ENCODE peak calls at places on chromosomes 11 and 22, in eight cellular contexts. T is LoVo; B is iris pigment epithelial cell; W is HEK293T; R is globus pallidus; N is cortex of kidney; Z is NCI-H345; H is activated CD4-positive, alpha-beta memory T cell treated with anti-CD3 and anti-CD28 coated beads for 36 hours. L is an unnamed sample.

GRCh38 chr11:2517016-2517385 is 72.2 kb downstream of the KCNQ1 start:
- DNase-seq in T (no peak), B (no peak), W (no peak), R (no peak), N (no peak), Z (no peak), H (peak; percentile 4), L (no peak)

GRCh38 chr22:45887202-45888131 is 89.5 kb downstream of the WNT7B start:
- DNase-seq in T (no peak), B (no peak), W (no peak), R (no peak), N (no peak), Z (no peak), H (no peak), L (no peak)

GRCh38 chr22:46007848-46008261 is 30.9 kb upstream of the WNT7B start:
- DNase-seq in T (no peak), B (peak; percentile 62), W (no peak), R (no peak), N (no peak), Z (peak; percentile 82), H (no peak), L (no peak)

GRCh38 chr11:106950067-106950491 is 68.2 kb downstream of the GUCY1A2 start:
- DNase-seq in T (no peak), B (no peak), W (no peak), R (no peak), N (no peak), Z (peak; percentile 48), H (no peak), L (peak; percentile 15)

GRCh38 chr11:111422494-111423249 is 43.6 kb upstream of the POU2AF1 start:
- DNase-seq in T (peak; percentile 30), B (peak; percentile 46), W (peak; percentile 71), R (no peak), N (no peak), Z (peak; percentile 66), H (peak; percentile 73), L (peak; percentile 92)

GRCh38 chr11:112281776-112282175 is 21.1 kb upstream of the PLET1 start:
- DNase-seq in T (no peak), B (no peak), W (no peak), R (no peak), N (no peak), Z (no peak), H (no peak), L (peak; percentile 35)

GRCh38 chr11:77047007-77047927 is 13.1 kb downstream of the B3GNT6 start:
- DNase-seq in T (peak; percentile 86), B (peak; percentile 87), W (peak; percentile 53), R (peak; percentile 93), N (no peak), Z (peak; percentile 94), H (peak; percentile 81), L (peak; percentile 96)

GRCh38 chr22:39090426-39091064 is 6.5 kb upstream of the APOBEC3H start:
- DNase-seq in T (peak; percentile 13), B (no peak), W (no peak), R (no peak), N (no peak), Z (no peak), H (peak; percentile 95), L (no peak)

GRCh38 chr11:117620131-117620530 is 176.9 kb downstream of the DSCAML1 start:
- DNase-seq in T (no peak), B (no peak), W (no peak), R (no peak), N (no peak), Z (no peak), H (no peak), L (no peak)

GRCh38 chr11:19071255-19071654 is 10.7 kb upstream of the MRGPRX2 start:
- DNase-seq in T (peak; percentile 86), B (peak; percentile 76), W (peak; percentile 75), R (peak; percentile 60), N (no peak), Z (peak; percentile 80), H (peak; percentile 69), L (peak; percentile 96)

GRCh38 chr11:119702261-119702591 is 26.8 kb downstream of the NECTIN1 start:
- DNase-seq in T (no peak), B (peak; percentile 45), W (no peak), R (no peak), N (no peak), Z (no peak), H (no peak), L (no peak)

GRCh38 chr22:41664490-41664889 is 24.2 kb downstream of the SNU13 start:
- DNase-seq in T (no peak), B (no peak), W (no peak), R (no peak), N (no peak), Z (no peak), H (no peak), L (no peak)

GRCh38 chr22:47125603-47126002 is 363.2 kb downstream of the TBC1D22A start:
- DNase-seq in T (no peak), B (no peak), W (peak; percentile 33), R (no peak), N (no peak), Z (no peak), H (no peak), L (no peak)

GRCh38 chr11:96152623-96153022 is 190.4 kb downstream of the MAML2 start:
- DNase-seq in T (no peak), B (no peak), W (no peak), R (peak; percentile 47), N (no peak), Z (no peak), H (no peak), L (no peak)

GRCh38 chr11:64219354-64219684 is 6.7 kb downstream of the TRPT1 start:
- DNase-seq in T (no peak), B (no peak), W (no peak), R (no peak), N (no peak), Z (no peak), H (no peak), L (no peak)

GRCh38 chr22:45151503-45151902 is 12.2 kb upstream of the NUP50 start:
- DNase-seq in T (no peak), B (no peak), W (no peak), R (no peak), N (no peak), Z (no peak), H (no peak), L (no peak)

GRCh38 chr11:59182457-59183151 is 10.7 kb downstream of the DTX4 start:
- DNase-seq in T (peak; percentile 18), B (no peak), W (no peak), R (no peak), N (no peak), Z (no peak), H (peak; percentile 34), L (peak; percentile 35)

GRCh38 chr11:77728203-77728786 is 90.7 kb upstream of the CLNS1A start:
- DNase-seq in T (no peak), B (no peak), W (no peak), R (no peak), N (no peak), Z (no peak), H (no peak), L (no peak)

GRCh38 chr11:8025816-8026215 is 38.7 kb downstream of the EIF3F start:
- DNase-seq in T (no peak), B (peak; percentile 80), W (no peak), R (no peak), N (no peak), Z (no peak), H (no peak), L (no peak)

GRCh38 chr11:8354622-8355417 is 91.1 kb upstream of the LMO1 start:
- DNase-seq in T (no peak), B (no peak), W (no peak), R (no peak), N (no peak), Z (peak; percentile 54), H (no peak), L (peak; percentile 74)

L was measured in NCI-H526.